ENCODE peak calls at places on chromosomes 12 and 14, in five cellular contexts. M is HCT116, R is transverse colon, X is HepG2, Y is sigmoid colon. Z is an unnamed sample.

GRCh38 chr12:124764451-124764850 is 99.2 kb downstream of the SCARB1 start:
- DNase-seq in M (no peak), R (peak), X (no peak), Y (no peak), Z (no peak)

GRCh38 chr14:76391981-76392690 is 16.2 kb downstream of the ESRRB start:
- DNase-seq in R (no peak), X (no peak), Y (no peak), M (no peak), Z (no peak)

GRCh38 chr14:99260652-99261551 is 11.1 kb downstream of the BCL11B start:
- DNase-seq in M (no peak), R (no peak), X (no peak), Y (no peak), Z (no peak)

GRCh38 chr12:104131609-104132008 is 6.4 kb downstream of the NFYB start:
- DNase-seq in M (no peak), X (peak), Y (no peak), R (no peak), Z (no peak)

GRCh38 chr12:47686645-47687240 is 19.1 kb downstream of the RPAP3 start:
- DNase-seq in R (no peak), X (peak), Y (no peak), M (peak), Z (no peak)

GRCh38 chr12:68240079-68240478 is 13.3 kb downstream of the IL22 start:
- DNase-seq in X (no peak), Y (no peak), R (no peak), M (no peak), Z (no peak)

GRCh38 chr12:2443766-2444165 is 351.0 kb upstream of the FKBP4 start:
- DNase-seq in R (no peak), M (no peak), X (no peak), Y (no peak), Z (no peak)

GRCh38 chr14:68146812-68147211 is 327.2 kb downstream of the RAD51B start:
- DNase-seq in X (no peak), M (peak), Y (no peak), R (no peak), Z (peak)

GRCh38 chr12:29320295-29321090 is 60.5 kb downstream of the ERGIC2 start:
- DNase-seq in R (no peak), M (no peak), X (peak), Y (no peak), Z (no peak)

GRCh38 chr12:48311313-48311712 is 39.4 kb downstream of the ZNF641 start:
- DNase-seq in M (no peak), R (no peak), Y (no peak), X (no peak), Z (no peak)

GRCh38 chr12:1870998-1871917 is 47.2 kb downstream of the CACNA2D4 start:
- DNase-seq in R (no peak), Y (no peak), M (no peak), X (no peak), Z (no peak)

GRCh38 chr14:93804654-93805053 is 16.4 kb upstream of the PRIMA1 start:
- DNase-seq in X (no peak), R (no peak), Y (no peak), M (no peak), Z (no peak)

GRCh38 chr14:101465795-101466448 is 95.4 kb upstream of the DIO3 start:
- DNase-seq in R (no peak), M (no peak), Y (no peak), X (no peak), Z (no peak)
- TF ChIP-seq POLR2AphosphoS5 in R (no peak), M (no peak), Y (no peak), X (no peak), Z (no peak)

DNA sequence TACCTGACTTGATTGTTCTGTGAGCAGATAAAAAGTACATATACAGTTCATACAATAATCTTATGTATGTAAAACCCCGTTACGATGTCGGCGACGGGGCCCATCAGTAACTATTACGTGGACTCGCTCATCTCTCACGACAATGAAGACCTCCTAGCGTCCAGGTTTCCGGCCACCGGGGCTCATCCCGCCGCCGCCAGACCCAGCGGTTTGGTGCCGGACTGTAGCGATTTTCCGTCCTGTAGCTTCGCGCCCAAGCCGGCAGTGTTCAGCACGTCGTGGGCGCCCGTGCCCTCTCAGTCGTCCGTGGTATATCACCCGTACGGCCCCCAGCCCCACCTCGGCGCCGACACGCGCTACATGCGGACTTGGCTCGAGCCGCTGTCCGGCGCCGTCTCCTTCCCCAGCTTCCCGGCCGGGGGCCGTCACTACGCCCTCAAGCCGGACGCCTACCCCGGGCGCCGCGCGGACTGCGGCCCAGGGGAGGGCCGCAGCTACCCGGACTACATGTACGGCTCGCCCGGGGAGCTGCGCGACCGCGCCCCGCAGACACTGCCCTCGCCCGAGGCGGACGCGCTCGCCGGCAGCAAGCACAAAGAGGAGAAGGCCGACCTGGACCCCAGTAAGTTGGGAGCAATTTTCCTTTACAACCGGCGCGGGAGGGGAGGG is at the start of gene HOXC9:
- DNase-seq in X (no peak), Y (no peak), R (no peak), M (no peak), Z (no peak)
- TF ChIP-seq POLR2A in X (no peak), Y (no peak), R (no peak), M (no peak), Z (no peak)

GRCh38 chr12:108516511-108517275 is 1.6 kb downstream of the FICD start:
- DNase-seq in R (no peak), X (no peak), Y (no peak), M (no peak), Z (no peak)
- TF ChIP-seq POLR2AphosphoS5 in R (no peak), X (no peak), Y (no peak), M (no peak), Z (no peak)

GRCh38 chr14:95696741-95697140 is 10.5 kb downstream of the TCL1B start:
- DNase-seq in R (no peak), Y (no peak), X (no peak), M (no peak), Z (no peak)

GRCh38 chr14:95698287-95698686 is 12.1 kb downstream of the TCL1B start:
- DNase-seq in X (no peak), R (no peak), M (no peak), Y (no peak), Z (no peak)

GRCh38 chr14:95699397-95699796 is 13.2 kb downstream of the TCL1B start:
- DNase-seq in X (no peak), M (no peak), R (no peak), Y (no peak), Z (no peak)

GRCh38 chr14:95695913-95696312 is 9.7 kb downstream of the TCL1B start:
- DNase-seq in Y (no peak), X (no peak), R (no peak), M (no peak), Z (no peak)

GRCh38 chr14:95697764-95698163 is 11.5 kb downstream of the TCL1B start:
- DNase-seq in Y (no peak), M (no peak), X (no peak), R (no peak), Z (no peak)
- TF ChIP-seq POLR2A in Y (no peak), M (no peak), X (no peak), R (no peak), Z (no peak)

GRCh38 chr12:98644712-98645571 is at the start of the genes APAF1 and IKBIP:
- DNase-seq in X (peak), Y (peak), R (peak), M (peak), Z (peak)
- TF ChIP-seq POLR2AphosphoS5 in X (peak), Y (peak), R (peak), M (peak), Z (peak)

GRCh38 chr12:130695061-130695460 is 21.0 kb downstream of the RIMBP2 start:
- DNase-seq in X (no peak), Y (no peak), R (no peak), M (no peak), Z (no peak)
- TF ChIP-seq POLR2A in X (no peak), Y (no peak), R (no peak), M (no peak), Z (no peak)

DNA sequence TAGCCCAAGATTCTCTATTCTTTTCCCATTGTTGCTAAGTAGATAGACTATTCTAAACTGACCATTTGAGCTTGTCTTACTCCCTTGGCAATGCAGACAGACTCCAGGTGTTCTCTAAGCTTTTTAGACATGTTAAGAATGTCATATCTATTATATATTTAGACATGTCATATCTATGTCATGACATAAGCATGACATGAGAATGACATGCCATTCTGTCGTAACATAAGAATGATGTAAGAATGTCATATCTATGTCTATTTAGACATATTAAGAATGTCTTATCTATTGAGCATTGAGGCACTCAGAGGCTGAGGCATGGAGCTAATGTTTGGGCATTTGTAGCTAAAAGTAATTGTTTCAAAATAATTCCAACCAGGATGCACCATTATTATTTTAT is 277.3 kb upstream of the ATP2B1 start:
- DNase-seq in X (no peak), Y (no peak), R (no peak), M (no peak), Z (no peak)
- TF ChIP-seq POLR2AphosphoS5 in X (no peak), Y (no peak), R (no peak), M (no peak), Z (no peak)

DNA sequence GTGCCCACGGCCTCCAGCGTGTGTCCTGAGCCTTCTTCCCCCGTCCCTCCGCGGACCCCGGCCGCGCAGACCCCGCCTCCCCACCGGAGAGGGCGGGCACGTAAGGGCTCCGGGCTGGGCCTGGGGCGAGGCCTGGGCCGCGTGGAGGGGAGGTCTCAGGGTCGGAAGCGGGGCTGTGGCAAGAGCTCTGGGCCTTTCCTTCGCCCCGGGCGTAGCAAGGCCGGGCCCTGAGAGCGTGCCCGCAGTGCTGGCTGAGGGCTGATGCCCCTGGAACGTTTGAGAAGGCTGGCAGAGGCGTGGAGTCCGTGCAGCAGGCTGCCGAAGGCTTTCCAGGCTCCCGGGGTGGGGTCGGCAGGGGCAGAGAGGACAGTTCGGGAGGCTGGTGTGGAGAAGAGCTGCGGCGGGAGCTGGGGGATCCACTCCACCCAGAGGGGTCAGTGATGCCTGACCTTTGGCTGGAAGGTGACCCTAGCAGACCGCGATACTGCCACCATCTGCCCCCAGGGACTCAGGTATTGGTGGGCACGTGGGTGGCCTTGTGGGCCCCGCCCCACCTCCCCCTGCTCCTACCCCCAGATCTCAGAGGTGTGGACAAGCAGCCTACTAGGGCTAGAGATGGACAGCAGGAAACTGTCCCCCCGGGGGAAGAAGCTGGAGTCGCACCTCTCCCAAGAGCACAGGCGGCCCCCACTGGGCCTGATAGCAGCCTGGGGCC is 545 bp downstream of the TEX22 start:
- DNase-seq in M (no peak), Y (no peak), R (no peak), X (peak), Z (no peak)
- TF ChIP-seq POLR2A in M (no peak), Y (no peak), R (no peak), X (peak), Z (no peak)

GRCh38 chr12:50103351-50103750 is 457 bp upstream of the GPD1 start:
- DNase-seq in M (no peak), X (no peak), R (no peak), Y (no peak), Z (no peak)
- TF ChIP-seq POLR2AphosphoS5 in M (no peak), X (no peak), R (no peak), Y (no peak), Z (no peak)

Z was measured in breast epithelium.